ENCODE peak calls at places on chromosomes 16 and 17, in five cellular contexts. I, V, S, H and U are unnamed samples.
A peak's percentile ranks its signal among the peaks of the same experiment; 100 is the strongest.

GRCh38 chr17:57485566-57485865 is 229.2 kb downstream of the MSI2 start:
- DNase-seq in I (no peak), V (no peak), S (no peak), H (no peak), U (no peak)

GRCh38 chr17:68771867-68772515 is 170.8 kb upstream of the FAM20A start:
- DNase-seq in I (no peak), V (peak; percentile 77), S (no peak), H (no peak), U (no peak)

GRCh38 chr16:3431779-3432219 is 11.5 kb downstream of the ZNF597 start:
- DNase-seq in I (no peak), V (no peak), S (peak; percentile 35), H (peak; percentile 19), U (no peak)

GRCh38 chr16:30076276-30076791 is 540 bp downstream of the PPP4C start:
- DNase-seq in I (no peak), V (no peak), S (no peak), H (peak; percentile 22), U (no peak)

GRCh38 chr16:19878760-19879159 is 5.9 kb downstream of the GPRC5B start:
- DNase-seq in I (no peak), V (no peak), S (no peak), H (no peak), U (no peak)

GRCh38 chr17:78397681-78398101 is 19.2 kb downstream of the PGS1 start:
- DNase-seq in I (no peak), V (no peak), S (no peak), H (no peak), U (peak; percentile 48)

GRCh38 chr16:3235856-3236669 is 1.1 kb upstream of the ZNF200 start:
- DNase-seq in I (no peak), V (peak; percentile 72), S (peak; percentile 40), H (peak; percentile 48), U (peak; percentile 6)

GRCh38 chr17:66975614-66976378 is 11.3 kb downstream of the CACNG4 start:
- DNase-seq in I (no peak), V (peak; percentile 75), S (peak; percentile 44), H (no peak), U (peak; percentile 45)

GRCh38 chr17:32604966-32605365 is 118.2 kb downstream of the CDK5R1 start:
- DNase-seq in I (no peak), V (no peak), S (no peak), H (no peak), U (no peak)

GRCh38 chr17:40129498-40129897 is 7.7 kb downstream of the MSL1 start:
- DNase-seq in I (no peak), V (peak; percentile 17), S (no peak), H (no peak), U (no peak)

GRCh38 chr17:48352630-48353029 is 77.4 kb downstream of the SKAP1 start:
- DNase-seq in I (no peak), V (no peak), S (no peak), H (no peak), U (no peak)

GRCh38 chr17:74115586-74115985 is 87.9 kb upstream of the RPL38 start:
- DNase-seq in I (no peak), V (no peak), S (no peak), H (no peak), U (no peak)

GRCh38 chr17:64006361-64007088 is 8.4 kb downstream of the PRR29 start:
- DNase-seq in I (peak; percentile 67), V (no peak), S (no peak), H (no peak), U (no peak)

GRCh38 chr17:68034452-68034776 is 1.1 kb upstream of the KPNA2 start:
- DNase-seq in I (no peak), V (no peak), S (no peak), H (no peak), U (no peak)

GRCh38 chr16:49700222-49700927 is 155.5 kb downstream of the ZNF423 start:
- DNase-seq in I (no peak), V (peak; percentile 60), S (no peak), H (no peak), U (no peak)

GRCh38 chr16:50274771-50275415 is 8.5 kb downstream of the ADCY7 start:
- DNase-seq in I (no peak), V (no peak), S (no peak), H (no peak), U (no peak)

GRCh38 chr17:43940630-43941029 is 1.6 kb downstream of the PPY start:
- DNase-seq in I (no peak), V (peak; percentile 84), S (no peak), H (no peak), U (no peak)

GRCh38 chr17:49996495-49997255 is 1.7 kb upstream of the DLX3 start:
- DNase-seq in I (no peak), V (peak; percentile 64), S (peak; percentile 59), H (peak; percentile 49), U (peak; percentile 33)

GRCh38 chr16:49833055-49833454 is 22.9 kb downstream of the ZNF423 start:
- DNase-seq in I (no peak), V (peak; percentile 56), S (no peak), H (peak; percentile 44), U (no peak)

GRCh38 chr17:7024402-7024785 is 1.5 kb downstream of the BCL6B start:
- DNase-seq in I (no peak), V (no peak), S (no peak), H (no peak), U (no peak)

DNA sequence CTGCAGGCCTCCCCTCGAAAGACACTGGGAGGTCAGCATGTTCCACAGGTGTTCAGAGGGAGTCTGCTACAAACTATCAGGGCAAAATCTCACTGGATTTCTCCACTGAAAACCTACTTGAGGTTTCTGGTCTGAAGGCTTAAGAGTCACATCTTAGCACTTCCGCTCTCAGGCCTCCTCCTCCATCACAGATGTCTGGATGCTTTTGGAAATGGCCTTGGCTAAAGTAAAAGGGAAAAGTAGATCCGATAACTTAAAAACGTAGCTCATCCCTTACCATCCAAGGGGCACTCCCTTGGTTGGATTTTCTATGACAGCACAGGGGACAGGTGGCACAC is 14.4 kb downstream of the GINS2 start:
- DNase-seq in I (no peak), V (no peak), S (no peak), H (no peak), U (no peak)
- TF ChIP-seq POLR2AphosphoS5 in I (no peak), V (no peak), S (no peak), H (no peak), U (no peak)

GRCh38 chr16:1030381-1030901 is 42.1 kb upstream of the SSTR5 start:
- DNase-seq in I (no peak), V (no peak), S (no peak), H (no peak), U (no peak)
- TF ChIP-seq POLR2AphosphoS5 in I (no peak), V (no peak), S (no peak), H (no peak), U (no peak)

DNA sequence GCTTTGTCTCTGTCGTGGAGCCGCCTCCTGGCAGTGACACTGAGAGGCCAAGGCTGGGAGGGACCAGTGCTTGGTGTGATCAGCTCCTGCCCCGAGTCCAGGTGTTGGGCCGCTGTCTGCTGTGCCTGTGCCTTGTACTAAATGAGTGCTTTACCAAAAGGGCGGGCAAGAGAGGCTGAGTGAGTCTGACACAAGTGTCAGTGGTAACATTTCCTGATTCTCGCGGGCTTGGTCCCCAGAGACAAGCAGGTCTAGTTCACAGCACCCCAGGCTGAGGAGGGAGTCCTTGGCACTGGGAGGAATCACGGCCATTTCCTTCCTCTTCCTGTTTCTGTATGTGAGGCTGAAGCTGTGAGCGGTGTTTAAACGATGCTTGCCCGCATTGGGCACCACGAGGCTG is 30.2 kb downstream of the PLD6 start:
- DNase-seq in I (no peak), V (no peak), S (no peak), H (no peak), U (no peak)
- TF ChIP-seq POLR2AphosphoS5 in I (no peak), V (no peak), S (no peak), H (no peak), U (no peak)

GRCh38 chr16:66274335-66275110 is 92.0 kb upstream of the CDH5 start:
- DNase-seq in I (peak; percentile 28), V (no peak), S (no peak), H (no peak), U (no peak)

GRCh38 chr16:66278604-66279262 is 87.8 kb upstream of the CDH5 start:
- DNase-seq in I (peak; percentile 79), V (no peak), S (no peak), H (no peak), U (no peak)

GRCh38 chr16:66275795-66276428 is 90.6 kb upstream of the CDH5 start:
- DNase-seq in I (peak; percentile 49), V (peak; percentile 89), S (peak; percentile 45), H (peak; percentile 49), U (no peak)

GRCh38 chr16:66277311-66278070 is 89.0 kb upstream of the CDH5 start:
- DNase-seq in I (peak; percentile 14), V (no peak), S (no peak), H (no peak), U (no peak)

DNA sequence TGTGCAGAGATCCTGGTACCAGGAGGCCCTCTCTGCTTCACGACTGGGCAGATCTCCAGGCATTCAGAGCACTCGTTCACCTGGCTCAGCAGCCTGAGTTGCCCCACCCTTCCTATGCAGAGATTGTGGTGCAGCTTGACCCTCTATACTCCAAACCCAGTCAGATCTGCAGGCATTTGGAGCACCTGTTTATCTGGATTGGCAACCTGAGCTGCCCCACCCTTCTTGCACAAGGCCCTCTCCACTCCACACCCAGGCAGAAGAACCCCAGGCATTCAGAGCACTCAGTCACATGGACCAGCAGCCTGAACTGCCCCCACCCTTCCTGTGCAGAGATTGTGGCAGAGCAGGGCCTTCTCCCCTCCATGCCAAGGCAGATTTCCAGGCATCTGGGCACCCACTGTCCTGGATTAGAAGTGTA is 88.4 kb upstream of the CDH5 start:
- DNase-seq in I (peak; percentile 94), V (no peak), S (peak; percentile 59), H (peak; percentile 51), U (no peak)
- TF ChIP-seq POLR2AphosphoS5 in I (no peak), V (no peak), S (peak; percentile 3), H (no peak), U (no peak)

GRCh38 chr16:81276323-81276722 is 37.8 kb downstream of the BCO1 start:
- DNase-seq in I (no peak), V (no peak), S (no peak), H (no peak), U (no peak)

GRCh38 chr16:81277681-81278080 is 37.1 kb upstream of the GAN start:
- DNase-seq in I (no peak), V (no peak), S (peak; percentile 82), H (peak; percentile 67), U (peak; percentile 89)

GRCh38 chr16:81275795-81276194 is 37.3 kb downstream of the BCO1 start:
- DNase-seq in I (no peak), V (no peak), S (peak; percentile 68), H (peak; percentile 90), U (no peak)

GRCh38 chr16:81275064-81275532 is 36.6 kb downstream of the BCO1 start:
- DNase-seq in I (no peak), V (no peak), S (peak; percentile 33), H (peak; percentile 66), U (no peak)

DNA sequence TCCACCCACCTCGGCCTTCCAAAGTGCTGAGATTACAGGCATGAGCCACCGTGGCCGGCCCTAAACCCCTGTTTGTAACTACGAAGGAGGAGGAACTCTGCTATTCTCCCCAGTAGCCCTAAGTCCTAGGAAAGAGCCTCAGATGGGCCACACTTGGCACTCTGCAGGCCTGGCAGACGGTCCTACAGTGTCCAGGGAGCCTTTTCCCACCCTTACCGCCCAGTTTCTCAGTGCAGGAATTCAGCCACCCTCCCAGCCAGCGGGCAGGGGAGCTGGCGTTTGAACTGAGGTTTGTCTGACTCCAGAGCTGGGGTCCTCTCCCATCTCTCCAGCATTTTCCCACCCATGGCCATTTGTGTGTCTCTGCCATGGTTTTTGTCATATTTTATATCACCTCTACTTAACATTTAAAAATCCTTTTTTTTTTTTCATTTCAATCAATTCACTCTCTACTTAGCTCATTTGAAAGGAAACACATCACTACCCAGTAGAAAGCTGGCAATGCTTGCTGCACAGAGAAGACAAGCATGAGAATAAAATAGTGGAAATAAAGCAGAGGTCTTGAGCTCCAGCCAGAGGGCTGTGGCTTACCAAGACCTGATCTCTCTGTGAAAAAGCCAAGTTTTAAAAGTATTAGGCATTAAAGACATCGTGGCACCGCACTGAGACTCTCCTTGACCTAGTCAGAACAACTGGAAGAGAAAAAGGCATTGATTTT is 34.9 kb downstream of the BCO1 start:
- DNase-seq in I (no peak), V (no peak), S (no peak), H (no peak), U (no peak)
- TF ChIP-seq POLR2AphosphoS5 in I (no peak), V (no peak), S (no peak), H (no peak), U (no peak)